ENCODE peak calls at places on chromosomes 13 and 19, in seven cellular contexts. One of them, this sample, is unnamed.
A peak's percentile ranks its signal among the peaks of the same experiment; 100 is the strongest.

GRCh38 chr13:77431449-77431848 is 104.1 kb upstream of the SCEL start:
- DNase-seq in naive thymus-derived CD4-positive, alpha-beta T cell: no peak
- DNase-seq in upper lobe of right lung: no peak
- DNase-seq in AG10803: no peak
- DNase-seq in adrenal gland: no peak
- DNase-seq in fibroblast of pulmonary artery: no peak
- DNase-seq in MM.1S: no peak
- DNase-seq in this sample: no peak

GRCh38 chr13:43864921-43865320 is 14.6 kb downstream of the CCDC122 start:
- DNase-seq in naive thymus-derived CD4-positive, alpha-beta T cell: no peak
- DNase-seq in upper lobe of right lung: no peak
- DNase-seq in AG10803: no peak
- DNase-seq in adrenal gland: no peak
- DNase-seq in fibroblast of pulmonary artery: no peak
- DNase-seq in MM.1S: no peak
- DNase-seq in this sample: no peak

GRCh38 chr19:18496167-18496979 is 25.5 kb downstream of the ELL start:
- DNase-seq in naive thymus-derived CD4-positive, alpha-beta T cell: no peak
- DNase-seq in upper lobe of right lung: peak; percentile 85
- DNase-seq in AG10803: peak; percentile 65
- DNase-seq in adrenal gland: no peak
- DNase-seq in fibroblast of pulmonary artery: peak; percentile 51
- DNase-seq in MM.1S: peak; percentile 18
- DNase-seq in this sample: peak; percentile 51

GRCh38 chr19:52638601-52639000 is 446 bp upstream of the ZNF83 start:
- DNase-seq in naive thymus-derived CD4-positive, alpha-beta T cell: no peak
- DNase-seq in upper lobe of right lung: no peak
- DNase-seq in AG10803: peak; percentile 52
- DNase-seq in adrenal gland: peak; percentile 42
- DNase-seq in fibroblast of pulmonary artery: no peak
- DNase-seq in MM.1S: no peak
- DNase-seq in this sample: no peak

GRCh38 chr19:16714702-16715294 is 4.8 kb upstream of the NWD1 start:
- DNase-seq in naive thymus-derived CD4-positive, alpha-beta T cell: peak; percentile 17
- DNase-seq in upper lobe of right lung: peak; percentile 78
- DNase-seq in AG10803: peak; percentile 19
- DNase-seq in adrenal gland: no peak
- DNase-seq in fibroblast of pulmonary artery: peak; percentile 46
- DNase-seq in MM.1S: no peak
- DNase-seq in this sample: no peak

GRCh38 chr19:30173593-30174356 is 198.4 kb upstream of the ZNF536 start:
- DNase-seq in naive thymus-derived CD4-positive, alpha-beta T cell: no peak
- DNase-seq in upper lobe of right lung: no peak
- DNase-seq in AG10803: no peak
- DNase-seq in adrenal gland: no peak
- DNase-seq in fibroblast of pulmonary artery: no peak
- DNase-seq in MM.1S: no peak
- DNase-seq in this sample: no peak

GRCh38 chr13:25973576-25973975 is 78.2 kb downstream of the SHISA2 start:
- DNase-seq in naive thymus-derived CD4-positive, alpha-beta T cell: peak; percentile 54
- DNase-seq in upper lobe of right lung: no peak
- DNase-seq in AG10803: no peak
- DNase-seq in adrenal gland: no peak
- DNase-seq in fibroblast of pulmonary artery: no peak
- DNase-seq in MM.1S: no peak
- DNase-seq in this sample: peak; percentile 37

GRCh38 chr13:32938907-32939306 is 77.3 kb upstream of the KL start:
- DNase-seq in naive thymus-derived CD4-positive, alpha-beta T cell: no peak
- DNase-seq in upper lobe of right lung: no peak
- DNase-seq in AG10803: peak; percentile 42
- DNase-seq in adrenal gland: no peak
- DNase-seq in fibroblast of pulmonary artery: peak; percentile 45
- DNase-seq in MM.1S: no peak
- DNase-seq in this sample: no peak

GRCh38 chr19:41866284-41866683 is 6.2 kb downstream of the RPS19 start:
- DNase-seq in naive thymus-derived CD4-positive, alpha-beta T cell: no peak
- DNase-seq in upper lobe of right lung: no peak
- DNase-seq in AG10803: no peak
- DNase-seq in adrenal gland: no peak
- DNase-seq in fibroblast of pulmonary artery: no peak
- DNase-seq in MM.1S: no peak
- DNase-seq in this sample: no peak

GRCh38 chr13:113837554-113838355 is 26.1 kb downstream of the GAS6 start:
- DNase-seq in naive thymus-derived CD4-positive, alpha-beta T cell: no peak
- DNase-seq in upper lobe of right lung: peak; percentile 89
- DNase-seq in AG10803: peak; percentile 99
- DNase-seq in adrenal gland: peak; percentile 97
- DNase-seq in fibroblast of pulmonary artery: peak; percentile 97
- DNase-seq in MM.1S: no peak
- DNase-seq in this sample: no peak
- H3K4me3 ChIP-seq in naive thymus-derived CD4-positive, alpha-beta T cell: no peak overlapping the region
- H3K4me3 ChIP-seq in upper lobe of right lung: peak overlapping the region; percentile 21
- H3K4me3 ChIP-seq in AG10803: peak overlapping the region; percentile 58
- H3K4me3 ChIP-seq in adrenal gland: no peak overlapping the region
- H3K4me3 ChIP-seq in fibroblast of pulmonary artery: peak overlapping the region; percentile 51
- H3K4me3 ChIP-seq in MM.1S: no peak overlapping the region
- H3K4me3 ChIP-seq in this sample: no peak overlapping the region

GRCh38 chr13:49400755-49401659 is 42.9 kb downstream of the CAB39L start:
- DNase-seq in naive thymus-derived CD4-positive, alpha-beta T cell: no peak
- DNase-seq in upper lobe of right lung: no peak
- DNase-seq in AG10803: peak; percentile 62
- DNase-seq in adrenal gland: peak; percentile 45
- DNase-seq in fibroblast of pulmonary artery: peak; percentile 70
- DNase-seq in MM.1S: no peak
- DNase-seq in this sample: no peak
- H3K4me3 ChIP-seq in naive thymus-derived CD4-positive, alpha-beta T cell: no peak overlapping the region
- H3K4me3 ChIP-seq in upper lobe of right lung: peak overlapping the region; percentile 40
- H3K4me3 ChIP-seq in AG10803: no peak overlapping the region
- H3K4me3 ChIP-seq in adrenal gland: peak overlapping the region; percentile 27
- H3K4me3 ChIP-seq in fibroblast of pulmonary artery: no peak overlapping the region
- H3K4me3 ChIP-seq in MM.1S: no peak overlapping the region
- H3K4me3 ChIP-seq in this sample: no peak overlapping the region

GRCh38 chr19:53909471-53910169 is 542 bp downstream of the CACNG7 start:
- DNase-seq in naive thymus-derived CD4-positive, alpha-beta T cell: no peak
- DNase-seq in upper lobe of right lung: no peak
- DNase-seq in AG10803: no peak
- DNase-seq in adrenal gland: no peak
- DNase-seq in fibroblast of pulmonary artery: no peak
- DNase-seq in MM.1S: no peak
- DNase-seq in this sample: no peak
- H3K4me3 ChIP-seq in naive thymus-derived CD4-positive, alpha-beta T cell: no peak overlapping the region
- H3K4me3 ChIP-seq in upper lobe of right lung: no peak overlapping the region
- H3K4me3 ChIP-seq in AG10803: peak overlapping the region; percentile 5
- H3K4me3 ChIP-seq in adrenal gland: no peak overlapping the region
- H3K4me3 ChIP-seq in fibroblast of pulmonary artery: peak overlapping the region; percentile 68
- H3K4me3 ChIP-seq in MM.1S: no peak overlapping the region
- H3K4me3 ChIP-seq in this sample: no peak overlapping the region

GRCh38 chr13:101300531-101300930 is 115.8 kb downstream of the NALCN start:
- DNase-seq in naive thymus-derived CD4-positive, alpha-beta T cell: no peak
- DNase-seq in upper lobe of right lung: no peak
- DNase-seq in AG10803: no peak
- DNase-seq in adrenal gland: no peak
- DNase-seq in fibroblast of pulmonary artery: no peak
- DNase-seq in MM.1S: no peak
- DNase-seq in this sample: no peak

GRCh38 chr13:101303512-101303911 is 112.8 kb downstream of the NALCN start:
- DNase-seq in naive thymus-derived CD4-positive, alpha-beta T cell: no peak
- DNase-seq in upper lobe of right lung: no peak
- DNase-seq in AG10803: peak; percentile 82
- DNase-seq in adrenal gland: no peak
- DNase-seq in fibroblast of pulmonary artery: no peak
- DNase-seq in MM.1S: no peak
- DNase-seq in this sample: no peak

GRCh38 chr13:101297794-101298193 is 118.5 kb downstream of the NALCN start:
- DNase-seq in naive thymus-derived CD4-positive, alpha-beta T cell: no peak
- DNase-seq in upper lobe of right lung: no peak
- DNase-seq in AG10803: no peak
- DNase-seq in adrenal gland: no peak
- DNase-seq in fibroblast of pulmonary artery: no peak
- DNase-seq in MM.1S: no peak
- DNase-seq in this sample: no peak

GRCh38 chr13:101301053-101301452 is 115.3 kb downstream of the NALCN start:
- DNase-seq in naive thymus-derived CD4-positive, alpha-beta T cell: no peak
- DNase-seq in upper lobe of right lung: no peak
- DNase-seq in AG10803: no peak
- DNase-seq in adrenal gland: no peak
- DNase-seq in fibroblast of pulmonary artery: no peak
- DNase-seq in MM.1S: no peak
- DNase-seq in this sample: no peak

GRCh38 chr13:101298517-101298916 is 117.8 kb downstream of the NALCN start:
- DNase-seq in naive thymus-derived CD4-positive, alpha-beta T cell: no peak
- DNase-seq in upper lobe of right lung: no peak
- DNase-seq in AG10803: no peak
- DNase-seq in adrenal gland: no peak
- DNase-seq in fibroblast of pulmonary artery: no peak
- DNase-seq in MM.1S: no peak
- DNase-seq in this sample: no peak
- H3K4me3 ChIP-seq in naive thymus-derived CD4-positive, alpha-beta T cell: no peak overlapping the region
- H3K4me3 ChIP-seq in upper lobe of right lung: no peak overlapping the region
- H3K4me3 ChIP-seq in AG10803: no peak overlapping the region
- H3K4me3 ChIP-seq in adrenal gland: no peak overlapping the region
- H3K4me3 ChIP-seq in fibroblast of pulmonary artery: no peak overlapping the region
- H3K4me3 ChIP-seq in MM.1S: no peak overlapping the region
- H3K4me3 ChIP-seq in this sample: no peak overlapping the region

This sample was measured in CD8-positive, alpha-beta T cell.